ENCODE peak calls at places on chromosome 18, in four cellular contexts. O is left ventricle myocardium inferior, D is sigmoid colon, H is body of pancreas. L is an unnamed sample. For H3K36me3, the result is how much of the 10 kb centered on the place peaks cover.

GRCh38 chr18:64659186-64659585 is 510.3 kb upstream of the LINC00305 start:
- DNase-seq in D (no peak), O (no peak), H (no peak), L (no peak)

GRCh38 chr18:54737986-54738385 is 90.3 kb upstream of the RAB27B start:
- DNase-seq in D (no peak), O (no peak), H (no peak), L (no peak)

GRCh38 chr18:2826581-2826980 is 20.2 kb upstream of the EMILIN2 start:
- DNase-seq in O (no peak), H (no peak), D (peak), L (no peak)

GRCh38 chr18:38961880-38962279 is 1396.3 kb upstream of the CELF4 start:
- DNase-seq in O (no peak), D (no peak), H (no peak), L (no peak)

GRCh38 chr18:62602706-62603105 is 79.9 kb downstream of the ZCCHC2 start:
- DNase-seq in H (no peak), O (no peak), D (no peak), L (peak)

GRCh38 chr18:59954746-59955145 is 55.0 kb downstream of the PMAIP1 start:
- DNase-seq in D (no peak), O (no peak), H (no peak), L (no peak)

GRCh38 chr18:8835556-8835955 is 130.2 kb downstream of the MTCL1 start:
- DNase-seq in D (peak), H (no peak), O (no peak), L (no peak)

GRCh38 chr18:58562999-58563667 is 65.8 kb downstream of the ALPK2 start:
- DNase-seq in O (no peak), H (no peak), D (no peak), L (no peak)

GRCh38 chr18:8849696-8850095 is 144.3 kb downstream of the MTCL1 start:
- DNase-seq in H (no peak), O (no peak), D (no peak), L (no peak)

GRCh38 chr18:26516964-26517363 is 31.4 kb downstream of the KCTD1 start:
- DNase-seq in O (no peak), D (no peak), H (no peak), L (no peak)

GRCh38 chr18:38933910-38934510 is 1368.4 kb upstream of the CELF4 start:
- DNase-seq in O (no peak), H (no peak), D (no peak), L (no peak)

GRCh38 chr18:57475903-57476302 is 40.7 kb downstream of the ONECUT2 start:
- DNase-seq in O (no peak), H (no peak), D (no peak), L (no peak)

GRCh38 chr18:3721771-3722661 is 272.0 kb downstream of the TGIF1 start:
- DNase-seq in D (no peak), O (no peak), H (no peak), L (no peak)

GRCh38 chr18:44229693-44230108 is 451.0 kb upstream of the SETBP1 start:
- DNase-seq in O (peak), D (peak), H (peak), L (peak)

GRCh38 chr18:62829936-62830335 is 114.6 kb downstream of the PHLPP1 start:
- DNase-seq in H (no peak), D (no peak), O (no peak), L (no peak)

GRCh38 chr18:68623342-68623741 is 91.6 kb downstream of the TMX3 start:
- DNase-seq in H (peak), D (peak), O (no peak), L (peak)

GRCh38 chr18:28175047-28175929 is 1.6 kb downstream of the CDH2 start:
- DNase-seq in O (peak), D (peak), H (no peak), L (no peak)

GRCh38 chr18:59833785-59834184 is 66.0 kb upstream of the PMAIP1 start:
- DNase-seq in D (no peak), O (no peak), H (no peak), L (no peak)

GRCh38 chr18:65326831-65327230 is 424.0 kb upstream of the CDH7 start:
- DNase-seq in D (no peak), H (no peak), O (no peak), L (no peak)

GRCh38 chr18:8898990-8899389 is 193.6 kb downstream of the MTCL1 start:
- DNase-seq in H (peak), D (no peak), O (no peak), L (no peak)

GRCh38 chr18:14917311-14917710 is 169.3 kb downstream of the ANKRD30B start:
- DNase-seq in O (no peak), D (no peak), H (no peak), L (no peak)

GRCh38 chr18:55163550-55163949 is 204.3 kb upstream of the CCDC68 start:
- DNase-seq in D (no peak), H (no peak), O (no peak), L (no peak)

GRCh38 chr18:35038881-35039491 is 2.2 kb upstream of the MAPRE2 start:
- DNase-seq in O (no peak), H (no peak), D (no peak), L (no peak)

GRCh38 chr18:42925036-42925435 is 190.4 kb downstream of the RIT2 start:
- DNase-seq in D (no peak), O (no peak), H (no peak), L (no peak)

GRCh38 chr18:25329783-25330182 is 22.2 kb downstream of the ZNF521 start:
- DNase-seq in H (no peak), D (no peak), O (no peak), L (no peak)

GRCh38 chr18:58635891-58636290 is 7.0 kb upstream of the ALPK2 start:
- DNase-seq in O (no peak), D (no peak), H (no peak), L (no peak)

GRCh38 chr18:10274327-10274726 is 180.1 kb upstream of the APCDD1 start:
- DNase-seq in D (peak), H (no peak), O (peak), L (no peak)

GRCh38 chr18:27785815-27786537 is 391.0 kb downstream of the CDH2 start:
- DNase-seq in D (no peak), H (no peak), O (no peak), L (no peak)

GRCh38 chr18:79971211-79971952 is 6.9 kb downstream of the HSBP1L1 start:
- DNase-seq in H (no peak), D (no peak), O (no peak), L (peak)
- H3K36me3 ChIP-seq in H (under half), D (half or more), O (half or more), L (half or more)

DNA sequence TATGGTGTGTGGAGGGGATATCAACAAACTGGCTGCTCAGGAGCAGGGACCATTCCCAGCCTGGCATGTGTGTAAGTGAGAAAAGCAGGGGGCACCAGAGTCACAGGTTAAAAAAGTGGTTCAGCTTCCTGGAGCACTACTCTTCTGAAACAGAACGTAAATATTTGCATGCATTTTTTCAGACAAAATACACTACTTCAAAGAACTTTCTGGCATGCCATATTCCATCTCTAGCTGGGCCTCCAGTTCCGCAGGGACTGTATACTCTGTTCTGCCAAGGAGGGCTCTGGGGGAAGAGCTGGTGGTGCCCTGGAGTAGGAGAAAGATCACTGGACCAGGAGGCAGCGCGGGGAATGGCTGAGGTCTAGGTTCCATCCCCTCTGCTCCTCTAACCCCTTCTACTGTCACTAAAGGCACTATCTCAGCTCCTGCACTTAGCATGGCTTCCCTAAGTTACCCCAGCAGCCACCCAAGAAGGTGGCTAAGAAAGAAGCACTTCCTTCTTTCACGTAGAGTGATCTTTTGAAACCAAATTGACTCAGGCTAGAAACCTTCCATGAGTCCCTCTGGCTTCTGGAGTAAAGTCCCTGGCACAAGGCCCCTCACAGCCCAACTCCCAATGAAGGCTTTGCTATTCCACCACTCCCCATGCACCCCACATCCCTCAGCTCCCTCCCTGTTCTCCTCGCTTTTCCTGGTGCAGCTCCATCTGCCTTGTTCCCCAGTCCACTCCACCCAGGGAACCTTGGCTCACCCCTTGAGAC is 57.6 kb upstream of the CABLES1 start:
- DNase-seq in D (no peak), O (no peak), H (no peak), L (no peak)
- TF ChIP-seq CTCF in D (no peak), O (no peak), H (no peak), L (no peak)

DNA sequence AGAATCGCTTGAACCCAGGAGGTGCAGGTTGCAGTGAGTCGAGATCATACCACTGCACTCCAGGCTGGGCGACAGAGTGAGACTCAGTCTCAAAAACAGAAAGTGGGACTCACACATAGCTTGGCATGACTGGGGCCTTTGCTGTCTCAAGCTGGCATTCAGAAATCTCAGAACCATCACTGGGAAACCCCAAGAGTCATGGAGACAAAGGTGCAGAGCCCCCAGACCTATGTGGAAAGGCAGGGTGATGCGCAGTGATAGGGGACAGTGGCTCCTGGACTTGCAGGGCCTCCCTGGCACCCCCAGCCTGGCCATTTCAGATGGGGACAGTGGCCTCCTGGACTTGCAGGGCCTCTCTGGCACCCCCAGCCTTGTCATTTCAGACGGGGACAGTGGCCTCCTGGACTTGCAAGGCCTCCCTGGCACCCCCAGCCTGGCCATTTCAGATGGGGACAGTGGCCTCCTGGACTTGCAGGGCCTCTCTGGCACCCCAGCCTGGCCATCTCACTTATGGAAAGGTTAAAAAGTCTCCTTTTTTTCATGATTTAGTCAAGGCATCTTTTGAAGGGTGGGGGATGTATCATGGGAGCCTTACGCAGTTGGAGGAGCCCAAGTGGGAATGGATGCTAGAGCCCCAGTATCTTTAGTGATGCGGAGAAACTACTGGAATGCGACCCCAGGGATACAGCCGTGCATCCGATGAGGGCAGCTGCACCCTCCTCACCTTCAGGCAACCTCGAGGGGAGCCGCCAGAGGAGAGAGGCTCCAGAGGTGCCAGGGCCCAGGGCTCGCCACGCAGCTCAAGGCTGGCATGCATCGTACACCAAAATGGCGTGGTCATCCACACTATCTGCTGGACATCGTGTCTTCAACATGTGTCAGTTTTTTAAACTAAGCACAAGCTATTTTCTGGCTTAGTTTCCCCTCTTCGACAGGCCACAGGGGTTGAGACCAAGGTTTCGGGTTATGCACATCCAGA is 30.5 kb downstream of the ZNF516 start:
- DNase-seq in D (peak), H (no peak), O (no peak), L (no peak)
- H3K27ac ChIP-seq in D (no peak), H (no peak), O (no peak), L (no peak)

DNA sequence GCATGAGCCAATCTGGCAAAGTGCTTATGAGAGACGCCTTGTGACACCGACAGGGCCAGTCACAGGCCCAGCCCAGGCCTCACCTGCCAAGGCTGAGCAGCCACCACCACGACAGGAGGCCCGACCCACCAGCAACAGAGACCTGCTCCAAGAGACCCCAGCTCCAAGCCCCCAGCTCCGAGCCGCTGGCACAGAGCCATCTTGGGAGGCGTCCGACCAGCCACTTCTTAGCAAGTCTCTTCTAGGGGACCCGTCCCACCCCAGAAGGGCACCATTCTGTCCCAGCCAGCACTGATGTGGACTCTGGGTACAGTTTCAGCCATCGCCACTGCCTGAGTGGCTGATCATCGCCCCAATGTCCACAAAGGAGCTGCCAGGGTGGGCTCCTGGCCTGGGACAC is 290.7 kb upstream of the SALL3 start:
- DNase-seq in H (no peak), O (no peak), D (no peak), L (no peak)
- H3K36me3 ChIP-seq in H (under half), O (under half), D (under half), L (under half)

GRCh38 chr18:48680339-48680738 is 141.5 kb downstream of the CTIF start:
- DNase-seq in O (no peak), H (no peak), D (no peak), L (no peak)

GRCh38 chr18:48682768-48683167 is 143.9 kb downstream of the CTIF start:
- DNase-seq in D (no peak), H (no peak), O (no peak), L (no peak)

GRCh38 chr18:48679236-48679635 is 140.4 kb downstream of the CTIF start:
- DNase-seq in H (no peak), O (no peak), D (no peak), L (no peak)

GRCh38 chr18:48683197-48683596 is 144.4 kb downstream of the CTIF start:
- DNase-seq in H (no peak), O (no peak), D (no peak), L (no peak)

DNA sequence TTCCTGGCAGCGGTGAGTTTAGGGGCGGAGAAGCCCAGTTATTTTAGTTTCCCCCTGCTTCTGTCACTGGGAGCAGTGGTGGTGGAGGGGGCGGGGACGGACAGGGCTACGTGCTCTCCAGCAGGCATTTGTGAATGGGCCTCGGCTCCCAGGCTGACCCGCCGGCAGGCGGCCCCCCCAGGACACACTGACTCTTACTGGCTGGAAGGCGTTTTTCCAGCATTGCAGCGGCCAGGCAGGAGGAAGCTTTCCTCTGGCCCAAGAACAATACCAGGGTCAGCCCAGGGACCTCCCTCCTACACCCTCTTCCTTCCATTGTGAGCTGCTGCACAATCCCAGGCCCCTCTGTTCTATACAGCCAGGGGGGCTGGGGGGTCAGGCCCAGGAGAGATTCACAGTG is 142.0 kb downstream of the CTIF start:
- DNase-seq in H (no peak), O (peak), D (peak), L (peak)
- TF ChIP-seq CTCF in H (no peak), O (peak), D (no peak), L (peak)

DNA sequence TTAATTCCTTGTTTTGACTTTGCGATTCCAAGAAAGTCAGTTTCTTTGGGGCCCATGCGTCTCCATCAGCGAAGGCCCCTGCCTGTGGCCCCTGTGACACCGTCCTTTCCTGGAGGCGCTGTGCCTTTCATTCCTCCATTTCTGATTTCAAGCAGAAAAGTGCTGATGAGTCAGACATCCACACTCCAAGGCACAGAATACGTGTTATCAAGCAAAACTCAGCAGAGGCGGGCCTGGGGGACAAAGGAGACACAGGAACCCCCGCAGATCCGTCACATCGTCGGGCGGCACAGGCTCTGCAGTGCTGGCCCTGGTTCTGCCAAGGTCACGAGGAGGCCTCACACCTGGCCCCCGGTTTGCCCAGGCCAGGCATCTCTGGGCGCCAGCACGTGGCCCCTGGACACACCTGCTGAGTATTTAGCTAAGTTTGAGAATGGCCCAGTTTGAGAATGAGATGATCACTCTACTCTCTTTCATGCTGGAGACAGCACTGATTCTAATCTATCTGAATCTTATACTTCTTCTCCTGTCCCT is 7.2 kb upstream of the SALL3 start:
- DNase-seq in O (no peak), D (no peak), H (no peak), L (no peak)
- H3K27ac ChIP-seq in O (no peak), D (no peak), H (no peak), L (no peak)